ENCODE peak calls at places on chromosomes 5 and 9, in eight cellular contexts. Z is AG04449; A is CD4-positive, alpha-beta T cell; L is GM03348; N is GM20000; F is activated naive CD4-positive, alpha-beta T cell; G is CD8-positive, alpha-beta T cell; C is aorta. T is an unnamed sample.

GRCh38 chr5:112059601-112060135 is 302.7 kb upstream of the NREP start:
- DNase-seq in Z (no peak), A (no peak), L (no peak), N (no peak), F (no peak), G (no peak), C (no peak), T (no peak)

GRCh38 chr5:10594591-10595210 is 30.8 kb downstream of the ANKRD33B start:
- DNase-seq in Z (no peak), A (no peak), L (no peak), N (no peak), F (no peak), G (no peak), C (no peak), T (no peak)

GRCh38 chr5:1950708-1951103 is 68.0 kb upstream of the IRX4 start:
- DNase-seq in Z (no peak), A (no peak), L (no peak), N (no peak), F (no peak), G (no peak), C (no peak), T (no peak)

GRCh38 chr9:136169495-136169894 is 35.4 kb downstream of the LHX3 start:
- DNase-seq in Z (no peak), A (no peak), L (no peak), N (no peak), F (no peak), G (no peak), C (no peak), T (no peak)

GRCh38 chr5:109455598-109456096 is 45.9 kb upstream of the PJA2 start:
- DNase-seq in Z (peak; percentile 92), A (no peak), L (peak; percentile 83), N (peak; percentile 63), F (no peak), G (no peak), C (no peak), T (peak; percentile 99)

GRCh38 chr9:36401179-36401740 is 1.2 kb upstream of the RNF38 start:
- DNase-seq in Z (no peak), A (no peak), L (peak; percentile 97), N (peak; percentile 94), F (peak; percentile 83), G (peak; percentile 83), C (no peak), T (no peak)

GRCh38 chr9:83027153-83027867 is 35.6 kb downstream of the RASEF start:
- DNase-seq in Z (peak; percentile 60), A (no peak), L (peak; percentile 78), N (no peak), F (no peak), G (no peak), C (no peak), T (peak; percentile 90)

GRCh38 chr9:37053684-37054512 is 19.8 kb upstream of the PAX5 start:
- DNase-seq in Z (no peak), A (no peak), L (no peak), N (no peak), F (no peak), G (no peak), C (no peak), T (no peak)

GRCh38 chr9:114037249-114037648 is 40.9 kb downstream of the AMBP start:
- DNase-seq in Z (no peak), A (no peak), L (no peak), N (no peak), F (no peak), G (no peak), C (no peak), T (no peak)

GRCh38 chr9:19969721-19970120 is 180.9 kb upstream of the SLC24A2 start:
- DNase-seq in Z (no peak), A (no peak), L (no peak), N (no peak), F (no peak), G (no peak), C (no peak), T (peak; percentile 19)

GRCh38 chr5:73451218-73452130 is 2.9 kb upstream of the FOXD1 start:
- DNase-seq in Z (no peak), A (peak; percentile 66), L (peak; percentile 90), N (peak; percentile 72), F (peak; percentile 13), G (peak; percentile 60), C (peak; percentile 92), T (no peak)

GRCh38 chr9:35737143-35737542 is 4.7 kb downstream of the CREB3 start:
- DNase-seq in Z (no peak), A (no peak), L (no peak), N (no peak), F (no peak), G (no peak), C (no peak), T (no peak)

GRCh38 chr5:156394642-156395393 is 67.9 kb downstream of the SGCD start:
- DNase-seq in Z (no peak), A (no peak), L (no peak), N (no peak), F (no peak), G (no peak), C (no peak), T (no peak)

GRCh38 chr9:124197177-124198095 is 60.3 kb upstream of the NEK6 start:
- DNase-seq in Z (no peak), A (no peak), L (no peak), N (peak; percentile 65), F (no peak), G (no peak), C (no peak), T (no peak)

GRCh38 chr9:3929345-3930150 is 370.3 kb downstream of the GLIS3 start:
- DNase-seq in Z (no peak), A (no peak), L (no peak), N (no peak), F (no peak), G (no peak), C (no peak), T (no peak)

GRCh38 chr9:2053883-2054845 is 39.0 kb downstream of the SMARCA2 start:
- DNase-seq in Z (no peak), A (peak; percentile 57), L (peak; percentile 37), N (peak; percentile 64), F (peak; percentile 40), G (peak; percentile 86), C (no peak), T (no peak)

GRCh38 chr9:20714442-20715415 is 30.7 kb downstream of the FOCAD start:
- DNase-seq in Z (no peak), A (no peak), L (no peak), N (no peak), F (no peak), G (no peak), C (no peak), T (no peak)

GRCh38 chr5:132905938-132906337 is 32.5 kb downstream of the LEAP2 start:
- DNase-seq in Z (no peak), A (no peak), L (no peak), N (no peak), F (no peak), G (no peak), C (no peak), T (no peak)

GRCh38 chr5:135348920-135349319 is 50.1 kb downstream of the MACROH2A1 start:
- DNase-seq in Z (no peak), A (no peak), L (no peak), N (no peak), F (no peak), G (no peak), C (no peak), T (no peak)

GRCh38 chr5:111755942-111756353 is 1.0 kb downstream of the NREP start:
- DNase-seq in Z (no peak), A (no peak), L (peak; percentile 40), N (no peak), F (no peak), G (no peak), C (no peak), T (no peak)

GRCh38 chr9:28971881-28972280 is 1398.6 kb upstream of the C9orf72 start:
- DNase-seq in Z (no peak), A (no peak), L (no peak), N (no peak), F (no peak), G (no peak), C (no peak), T (no peak)

GRCh38 chr5:115599924-115600323 is 2.4 kb downstream of the TICAM2 start:
- DNase-seq in Z (no peak), A (no peak), L (no peak), N (no peak), F (no peak), G (no peak), C (no peak), T (no peak)

GRCh38 chr5:112933105-112933504 is 11.1 kb upstream of the REEP5 start:
- DNase-seq in Z (no peak), A (no peak), L (no peak), N (no peak), F (no peak), G (no peak), C (no peak), T (no peak)

GRCh38 chr5:64874753-64875152 is 106.0 kb downstream of the CWC27 start:
- DNase-seq in Z (no peak), A (no peak), L (peak; percentile 13), N (no peak), F (no peak), G (no peak), C (no peak), T (no peak)

T was measured in non-pigmented ciliary epithelial cell.